ENCODE peak calls at places on chromosome 1, in eight cellular contexts. Q is activated gamma-delta T cell treated with anti-CD3 and anti-CD28 coated beads, Interleukin-2, amount 50 U/mL, for 16 hours; N is AG10803; O is activated naive CD4-positive, alpha-beta T cell treated with anti-CD3 and anti-CD28 coated beads, Interleukin-2, amount 10 ng/mL, durations not matched to agents 7 days and 5 days; X is MM.1S; U is transverse colon; K is foreskin fibroblast; A is fibroblast of lung. P is an unnamed sample.

GRCh38 chr1:155182052-155182550 is 8.5 kb downstream of the TRIM46 start:
- DNase-seq in Q (no peak), N (no peak), O (peak), X (no peak), U (no peak), K (no peak), A (no peak), P (no peak)

GRCh38 chr1:94528271-94528670 is 13.3 kb downstream of the F3 start:
- DNase-seq in Q (no peak), N (peak), O (no peak), X (no peak), U (no peak), K (no peak), A (peak), P (no peak)

GRCh38 chr1:184253921-184254320 is 132.9 kb upstream of the C1orf21 start:
- DNase-seq in Q (no peak), N (no peak), O (no peak), X (no peak), U (no peak), K (no peak), A (no peak), P (no peak)

GRCh38 chr1:72366473-72366872 is 84.1 kb upstream of the NEGR1 start:
- DNase-seq in Q (no peak), N (peak), O (no peak), X (peak), U (no peak), K (peak), A (peak), P (peak)

GRCh38 chr1:31834501-31834900 is 18.7 kb upstream of the SPOCD1 start:
- DNase-seq in Q (no peak), N (no peak), O (peak), X (peak), U (peak), K (no peak), A (no peak), P (no peak)

GRCh38 chr1:211610779-211611556 is 32.0 kb upstream of the SLC30A1 start:
- DNase-seq in Q (no peak), N (peak), O (no peak), X (no peak), U (no peak), K (peak), A (peak), P (peak)

GRCh38 chr1:207579436-207579799 is 65.5 kb upstream of the CR1L start:
- DNase-seq in Q (no peak), N (peak), O (peak), X (peak), U (peak), K (peak), A (peak), P (peak)

GRCh38 chr1:75087278-75087677 is 46.9 kb upstream of the LHX8 start:
- DNase-seq in Q (no peak), N (no peak), O (no peak), X (no peak), U (no peak), K (no peak), A (peak), P (no peak)

GRCh38 chr1:207964195-207964966 is 53.5 kb upstream of the CD34 start:
- DNase-seq in Q (no peak), N (peak), O (no peak), X (no peak), U (no peak), K (no peak), A (peak), P (peak)

GRCh38 chr1:117205368-117205767 is 5.4 kb downstream of the VTCN1 start:
- DNase-seq in Q (no peak), N (no peak), O (no peak), X (no peak), U (no peak), K (no peak), A (peak), P (peak)

GRCh38 chr1:62131093-62131725 is 63.4 kb upstream of the L1TD1 start:
- DNase-seq in Q (no peak), N (peak), O (peak), X (peak), U (peak), K (peak), A (peak), P (peak)

GRCh38 chr1:115238336-115239147 is 99.5 kb downstream of the NGF start:
- DNase-seq in Q (no peak), N (no peak), O (no peak), X (no peak), U (no peak), K (no peak), A (peak), P (peak)

GRCh38 chr1:25245809-25246599 is 1.2 kb downstream of the RSRP1 start:
- DNase-seq in Q (no peak), N (peak), O (no peak), X (no peak), U (peak), K (peak), A (peak), P (no peak)

GRCh38 chr1:114468047-114468446 is 43.0 kb downstream of the TRIM33 start:
- DNase-seq in Q (no peak), N (no peak), O (no peak), X (no peak), U (no peak), K (no peak), A (no peak), P (no peak)

P was measured in astrocyte.